ENCODE peak calls at places on chromosome 3, in seven cellular contexts. One of them, this sample, is unnamed.

GRCh38 chr3:107543666-107544065 is 20.9 kb downstream of the BBX start:
- DNase-seq in neural crest cell: no peak
- DNase-seq in activated CD4-positive, alpha-beta T cell treated with anti-CD3 and anti-CD28 coated beads, Interleukin-2, amount 50 U/mL, for 48 hours: no peak
- DNase-seq in OCI-LY7: peak
- DNase-seq in HepG2: peak
- DNase-seq in CD4-positive, alpha-beta T cell: no peak
- DNase-seq in pons: peak
- DNase-seq in this sample: no peak

GRCh38 chr3:151925876-151926275 is 52.4 kb downstream of the SUCNR1 start:
- DNase-seq in CD4-positive, alpha-beta T cell: no peak
- DNase-seq in activated CD4-positive, alpha-beta T cell treated with anti-CD3 and anti-CD28 coated beads, Interleukin-2, amount 50 U/mL, for 48 hours: no peak
- DNase-seq in neural crest cell: no peak
- DNase-seq in pons: no peak
- DNase-seq in OCI-LY7: no peak
- DNase-seq in HepG2: no peak
- DNase-seq in this sample: no peak

GRCh38 chr3:134375542-134376384 is 1.5 kb upstream of the AMOTL2 start:
- DNase-seq in neural crest cell: no peak
- DNase-seq in OCI-LY7: no peak
- DNase-seq in activated CD4-positive, alpha-beta T cell treated with anti-CD3 and anti-CD28 coated beads, Interleukin-2, amount 50 U/mL, for 48 hours: no peak
- DNase-seq in pons: no peak
- DNase-seq in CD4-positive, alpha-beta T cell: no peak
- DNase-seq in HepG2: no peak
- DNase-seq in this sample: no peak

GRCh38 chr3:125163739-125164601 is 48.6 kb downstream of the SLC12A8 start:
- DNase-seq in pons: peak
- DNase-seq in neural crest cell: no peak
- DNase-seq in CD4-positive, alpha-beta T cell: no peak
- DNase-seq in activated CD4-positive, alpha-beta T cell treated with anti-CD3 and anti-CD28 coated beads, Interleukin-2, amount 50 U/mL, for 48 hours: no peak
- DNase-seq in HepG2: peak
- DNase-seq in OCI-LY7: peak
- DNase-seq in this sample: no peak

GRCh38 chr3:174318146-174318545 is 541.0 kb upstream of the NAALADL2 start:
- DNase-seq in HepG2: no peak
- DNase-seq in CD4-positive, alpha-beta T cell: no peak
- DNase-seq in activated CD4-positive, alpha-beta T cell treated with anti-CD3 and anti-CD28 coated beads, Interleukin-2, amount 50 U/mL, for 48 hours: no peak
- DNase-seq in neural crest cell: no peak
- DNase-seq in OCI-LY7: no peak
- DNase-seq in pons: no peak
- DNase-seq in this sample: no peak

GRCh38 chr3:43152649-43153048 is 46.8 kb upstream of the POMGNT2 start:
- DNase-seq in CD4-positive, alpha-beta T cell: no peak
- DNase-seq in OCI-LY7: no peak
- DNase-seq in HepG2: no peak
- DNase-seq in activated CD4-positive, alpha-beta T cell treated with anti-CD3 and anti-CD28 coated beads, Interleukin-2, amount 50 U/mL, for 48 hours: no peak
- DNase-seq in neural crest cell: no peak
- DNase-seq in pons: peak
- DNase-seq in this sample: no peak

GRCh38 chr3:60707452-60708020 is 543.7 kb downstream of the FHIT start:
- DNase-seq in CD4-positive, alpha-beta T cell: no peak
- DNase-seq in OCI-LY7: no peak
- DNase-seq in activated CD4-positive, alpha-beta T cell treated with anti-CD3 and anti-CD28 coated beads, Interleukin-2, amount 50 U/mL, for 48 hours: no peak
- DNase-seq in pons: no peak
- DNase-seq in neural crest cell: no peak
- DNase-seq in HepG2: no peak
- DNase-seq in this sample: no peak

GRCh38 chr3:187669675-187670504 is at the start of gene SST:
- DNase-seq in OCI-LY7: no peak
- DNase-seq in CD4-positive, alpha-beta T cell: no peak
- DNase-seq in activated CD4-positive, alpha-beta T cell treated with anti-CD3 and anti-CD28 coated beads, Interleukin-2, amount 50 U/mL, for 48 hours: peak
- DNase-seq in HepG2: peak
- DNase-seq in pons: no peak
- DNase-seq in neural crest cell: peak
- DNase-seq in this sample: peak

GRCh38 chr3:51659942-51660341 is 11.1 kb upstream of the TEX264 start:
- DNase-seq in CD4-positive, alpha-beta T cell: no peak
- DNase-seq in OCI-LY7: no peak
- DNase-seq in neural crest cell: no peak
- DNase-seq in pons: no peak
- DNase-seq in HepG2: no peak
- DNase-seq in activated CD4-positive, alpha-beta T cell treated with anti-CD3 and anti-CD28 coated beads, Interleukin-2, amount 50 U/mL, for 48 hours: no peak
- DNase-seq in this sample: no peak

GRCh38 chr3:49198611-49199230 is 27.3 kb downstream of the KLHDC8B start:
- DNase-seq in pons: no peak
- DNase-seq in neural crest cell: no peak
- DNase-seq in OCI-LY7: no peak
- DNase-seq in HepG2: no peak
- DNase-seq in CD4-positive, alpha-beta T cell: no peak
- DNase-seq in activated CD4-positive, alpha-beta T cell treated with anti-CD3 and anti-CD28 coated beads, Interleukin-2, amount 50 U/mL, for 48 hours: no peak
- DNase-seq in this sample: no peak

GRCh38 chr3:158748237-158748828 is 16.1 kb upstream of the RARRES1 start:
- DNase-seq in pons: peak
- DNase-seq in activated CD4-positive, alpha-beta T cell treated with anti-CD3 and anti-CD28 coated beads, Interleukin-2, amount 50 U/mL, for 48 hours: no peak
- DNase-seq in HepG2: no peak
- DNase-seq in CD4-positive, alpha-beta T cell: no peak
- DNase-seq in neural crest cell: no peak
- DNase-seq in OCI-LY7: no peak
- DNase-seq in this sample: no peak

GRCh38 chr3:9249273-9250192 is at the start of gene SRGAP3:
- DNase-seq in CD4-positive, alpha-beta T cell: peak
- DNase-seq in OCI-LY7: peak
- DNase-seq in HepG2: peak
- DNase-seq in pons: peak
- DNase-seq in neural crest cell: peak
- DNase-seq in activated CD4-positive, alpha-beta T cell treated with anti-CD3 and anti-CD28 coated beads, Interleukin-2, amount 50 U/mL, for 48 hours: peak
- DNase-seq in this sample: peak